ENCODE peak calls at places on chromosomes 12 and 14, in ten cellular contexts. P is uterus, H is HCT116, X is A549, T is adrenal gland, N is heart left ventricle, W is Peyer's patch, Z is stomach, D is ovary, B is testis. M is an unnamed sample.

GRCh38 chr12:31951939-31952338 is 7.3 kb upstream of the RESF1 start:
- DNase-seq in B (no peak), P (no peak), X (no peak), H (no peak), W (no peak), N (no peak), T (no peak), Z (no peak), D (no peak), M (no peak)

GRCh38 chr14:91261115-91261514 is 16.6 kb upstream of the GPR68 start:
- DNase-seq in Z (no peak), H (no peak), T (no peak), N (no peak), W (no peak), X (no peak), D (no peak), P (no peak), B (no peak), M (no peak)

GRCh38 chr12:104682790-104683279 is 226.1 kb downstream of the CHST11 start:
- DNase-seq in H (no peak), W (no peak), T (no peak), X (no peak), D (no peak), N (no peak), B (no peak), Z (no peak), P (no peak), M (no peak)

GRCh38 chr14:105477659-105478623 is 3.3 kb downstream of the CRIP2 start:
- DNase-seq in Z (no peak), B (no peak), W (no peak), N (peak), T (no peak), H (no peak), P (no peak), X (no peak), D (no peak), M (no peak)

GRCh38 chr14:49114161-49114893 is 471.9 kb downstream of the RPS29 start:
- DNase-seq in W (no peak), D (no peak), N (no peak), H (no peak), B (no peak), P (no peak), X (no peak), T (no peak), Z (no peak), M (no peak)

GRCh38 chr12:55717397-55718007 is 1.7 kb downstream of the BLOC1S1 start:
- DNase-seq in P (no peak), N (no peak), X (no peak), H (no peak), D (no peak), T (no peak), W (peak), Z (no peak), B (no peak), M (no peak)

GRCh38 chr14:73311710-73312035 is 74.4 kb downstream of the PAPLN start:
- DNase-seq in X (no peak), P (no peak), B (no peak), D (no peak), N (no peak), H (no peak), T (no peak), Z (no peak), W (no peak), M (no peak)

GRCh38 chr12:3483089-3483488 is 7.9 kb upstream of the PRMT8 start:
- DNase-seq in T (no peak), H (no peak), B (no peak), W (no peak), Z (no peak), P (no peak), X (no peak), N (no peak), D (no peak), M (no peak)

GRCh38 chr14:99604766-99605298 is 825 bp upstream of the CCDC85C start:
- DNase-seq in T (no peak), D (no peak), X (peak), W (no peak), Z (no peak), P (no peak), N (no peak), H (no peak), B (no peak), M (no peak)

GRCh38 chr14:45785240-45785639 is 532.2 kb upstream of the MIS18BP1 start:
- DNase-seq in B (no peak), N (no peak), Z (peak), H (no peak), T (no peak), D (no peak), P (no peak), W (no peak), X (peak), M (no peak)

GRCh38 chr12:94123127-94123526 is 25.2 kb upstream of the PLXNC1 start:
- DNase-seq in W (no peak), X (no peak), N (no peak), T (no peak), D (no peak), P (no peak), B (no peak), Z (no peak), H (no peak), M (no peak)

GRCh38 chr12:15206338-15206737 is 14.9 kb downstream of the RERG start:
- DNase-seq in P (no peak), Z (no peak), N (no peak), H (no peak), X (no peak), B (no peak), D (no peak), W (no peak), T (no peak), M (no peak)

GRCh38 chr12:108446766-108447165 is 68.3 kb upstream of the FICD start:
- DNase-seq in P (peak), W (no peak), Z (no peak), T (no peak), X (no peak), D (no peak), B (no peak), H (no peak), N (no peak), M (peak)

GRCh38 chr12:30169839-30170591 is 386.3 kb upstream of the TMTC1 start:
- DNase-seq in X (no peak), N (no peak), H (no peak), B (no peak), T (no peak), W (no peak), D (no peak), Z (no peak), P (no peak), M (no peak)

GRCh38 chr14:43031598-43031997 is 1424.9 kb downstream of the LRFN5 start:
- DNase-seq in T (no peak), H (no peak), P (no peak), D (no peak), Z (no peak), N (no peak), X (peak), B (no peak), W (no peak), M (no peak)

GRCh38 chr14:94387051-94388026 is 1.1 kb downstream of the SERPINA1 start:
- DNase-seq in D (no peak), N (no peak), P (no peak), B (no peak), T (peak), X (no peak), H (no peak), Z (no peak), W (no peak), M (peak)
- H3K27ac ChIP-seq in D (no peak), N (no peak), P (no peak), B (no peak), T (no peak), X (no peak), H (no peak), Z (no peak), W (no peak), M (no peak)

GRCh38 chr12:117090388-117090787 is 8.8 kb downstream of the TESC start:
- DNase-seq in X (no peak), D (no peak), H (no peak), Z (no peak), N (no peak), W (no peak), P (no peak), T (no peak), B (no peak), M (no peak)

GRCh38 chr12:117089463-117089862 is 9.8 kb downstream of the TESC start:
- DNase-seq in P (no peak), H (no peak), W (no peak), N (no peak), D (no peak), B (no peak), X (no peak), Z (no peak), T (no peak), M (no peak)

GRCh38 chr12:117091758-117092510 is 7.3 kb downstream of the TESC start:
- DNase-seq in H (no peak), D (no peak), Z (no peak), B (no peak), P (no peak), X (no peak), N (no peak), W (peak), T (no peak), M (peak)

GRCh38 chr12:117092511-117092780 is 6.8 kb downstream of the TESC start:
- DNase-seq in D (no peak), H (no peak), T (no peak), X (no peak), W (no peak), B (no peak), P (no peak), N (no peak), Z (no peak), M (peak)

DNA sequence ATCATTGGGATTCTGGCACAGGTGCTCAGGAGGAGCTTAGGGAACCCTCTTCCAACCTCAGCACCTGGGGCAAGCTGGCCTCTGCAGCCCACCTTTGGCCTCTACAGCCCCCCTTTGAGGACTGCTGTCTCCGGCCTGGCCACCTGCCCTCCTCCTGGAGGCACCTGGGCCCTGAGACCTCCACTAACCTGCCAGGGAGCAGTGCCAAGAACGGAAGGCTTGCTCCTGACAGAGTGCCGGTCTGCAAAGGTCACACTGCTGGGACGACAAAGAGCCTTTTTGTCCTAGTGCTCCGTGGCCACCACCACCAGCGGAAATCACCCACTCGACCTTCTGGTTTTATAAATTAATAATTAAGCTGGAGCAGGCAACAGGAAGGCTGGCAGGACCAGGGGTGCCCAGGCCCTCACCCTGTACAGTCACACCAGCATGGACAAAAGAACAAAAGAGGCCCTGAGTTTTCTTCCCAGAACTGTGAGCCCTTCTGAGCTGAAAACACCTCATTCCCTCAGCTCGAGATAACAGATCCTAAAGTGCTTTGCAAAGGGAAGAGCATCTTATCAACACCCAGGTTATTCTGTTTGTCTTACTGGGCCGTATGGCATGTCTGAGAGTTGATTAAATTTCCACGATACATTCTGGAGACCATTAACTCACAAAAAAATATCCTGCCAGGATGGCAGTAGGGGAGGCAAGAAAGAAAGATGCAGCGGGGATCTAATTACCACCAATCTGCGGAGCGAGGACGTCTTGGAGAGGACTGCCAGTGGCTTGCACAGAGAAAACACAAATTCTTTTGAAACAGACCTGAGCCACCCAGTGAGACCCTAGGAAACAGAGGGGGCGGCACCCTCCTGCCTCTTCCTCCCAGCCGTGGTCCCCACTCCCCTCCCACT is 8.2 kb downstream of the TESC start:
- DNase-seq in Z (peak), W (peak), B (no peak), H (no peak), N (no peak), D (no peak), P (no peak), T (no peak), X (no peak), M (no peak)
- TF ChIP-seq POLR2A in Z (no peak), W (no peak), B (no peak), H (no peak), N (no peak), D (no peak), P (no peak), T (no peak), X (no peak), M (no peak)

GRCh38 chr14:37586783-37587428 is 8.1 kb downstream of the FOXA1 start:
- DNase-seq in N (no peak), P (no peak), T (no peak), X (no peak), W (no peak), Z (no peak), B (no peak), H (no peak), D (no peak), M (no peak)
- H3K4me3 ChIP-seq in N (no peak), P (no peak), T (no peak), X (no peak), W (no peak), Z (peak), B (no peak), H (no peak), D (no peak), M (no peak)

GRCh38 chr12:92538970-92539749 is 163.6 kb upstream of the PLEKHG7 start:
- DNase-seq in N (peak), D (no peak), Z (no peak), H (peak), T (no peak), X (peak), P (peak), B (no peak), W (no peak), M (no peak)
- H3K27ac ChIP-seq in N (peak), D (no peak), Z (no peak), H (no peak), T (no peak), X (peak), P (peak), B (no peak), W (peak), M (no peak)

GRCh38 chr12:109531411-109531810 is 41.9 kb downstream of the MMAB start:
- DNase-seq in B (no peak), D (no peak), X (no peak), H (no peak), P (no peak), W (no peak), Z (no peak), N (no peak), T (no peak), M (no peak)
- TF ChIP-seq POLR2A in B (no peak), D (no peak), X (no peak), H (no peak), P (no peak), W (no peak), Z (no peak), N (no peak), T (no peak), M (no peak)

DNA sequence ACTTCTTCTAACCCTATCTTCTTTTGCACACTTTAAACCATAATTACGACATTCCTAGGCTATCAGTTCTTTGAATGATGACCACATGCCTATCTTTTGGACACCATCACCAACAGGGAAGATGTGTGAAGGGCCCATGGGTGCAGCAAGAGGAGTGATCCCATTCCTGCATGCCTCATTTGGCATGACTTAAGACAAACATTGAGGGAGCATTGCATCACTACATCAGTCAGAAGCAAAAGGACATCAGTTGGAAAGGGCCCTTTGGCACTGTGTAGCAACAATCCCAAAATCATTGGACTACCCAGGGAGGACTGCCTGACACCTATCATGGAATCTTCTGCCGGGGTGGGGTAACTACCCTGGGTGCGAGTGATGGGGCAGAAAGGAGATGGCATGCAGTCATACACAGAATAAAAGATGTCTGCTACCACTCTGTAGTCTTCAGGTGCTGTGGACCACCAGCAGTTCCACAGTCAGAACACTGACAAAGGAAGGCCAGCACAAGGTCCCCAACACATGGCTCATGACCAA is 10.7 kb upstream of the TMBIM6 start:
- DNase-seq in H (no peak), N (no peak), B (no peak), P (no peak), T (no peak), W (no peak), Z (no peak), X (peak), D (no peak), M (no peak)
- H3K4me3 ChIP-seq in H (no peak), N (no peak), B (no peak), P (no peak), T (no peak), W (no peak), Z (no peak), X (no peak), D (no peak), M (no peak)

DNA sequence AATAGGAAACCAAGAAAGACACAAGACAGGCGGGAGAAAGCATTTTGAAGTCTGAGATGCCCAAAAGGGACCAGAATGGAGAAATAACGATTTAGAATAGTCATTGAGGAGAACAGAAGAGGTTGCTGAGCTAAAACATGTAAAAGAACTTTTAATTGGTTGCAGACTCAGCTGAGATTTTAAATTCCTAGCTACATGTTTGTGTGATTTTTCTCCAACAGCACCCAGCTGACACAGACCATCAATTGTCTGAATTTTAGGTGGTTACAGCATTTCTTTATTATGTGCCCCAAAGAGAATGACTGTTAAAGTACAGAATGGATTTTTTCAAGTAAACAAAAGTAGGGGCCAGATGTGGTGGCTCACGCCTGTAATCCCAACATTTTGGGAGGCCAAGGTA is 50.3 kb downstream of the BAZ1A start:
- DNase-seq in X (no peak), T (no peak), W (no peak), Z (no peak), N (no peak), H (no peak), D (no peak), B (no peak), P (no peak), M (no peak)
- H3K27ac ChIP-seq in X (no peak), T (no peak), W (no peak), Z (no peak), N (no peak), H (no peak), D (no peak), B (no peak), P (no peak), M (no peak)

GRCh38 chr12:113184098-113184899 is 979 bp downstream of the DDX54 start:
- DNase-seq in D (peak), W (no peak), B (no peak), N (no peak), P (no peak), H (peak), T (no peak), Z (no peak), X (no peak), M (no peak)

GRCh38 chr12:113186033-113186365 is 478 bp downstream of the RITA1 start:
- DNase-seq in P (no peak), N (no peak), B (no peak), Z (no peak), T (no peak), X (peak), W (no peak), H (no peak), D (no peak), M (no peak)

GRCh38 chr12:113184900-113185179 is 438 bp downstream of the DDX54 start:
- DNase-seq in T (peak), N (peak), P (peak), D (peak), H (peak), B (peak), W (peak), Z (peak), X (peak), M (peak)

GRCh38 chr12:113186666-113187325 is 1.3 kb downstream of the RITA1 start:
- DNase-seq in B (no peak), D (no peak), P (no peak), H (no peak), X (no peak), N (no peak), W (peak), T (no peak), Z (no peak), M (no peak)

GRCh38 chr12:113185180-113186032 is at the start of the genes DDX54 and RITA1:
- DNase-seq in B (peak), N (peak), W (peak), D (peak), X (peak), H (peak), Z (peak), P (peak), T (peak), M (peak)
- TF ChIP-seq POLR2A in B (no peak), N (no peak), W (peak), D (peak), X (peak), H (peak), Z (no peak), P (peak), T (peak), M (no peak)

GRCh38 chr14:54253195-54253947 is 143.4 kb upstream of the CDKN3 start:
- DNase-seq in X (peak), P (no peak), B (no peak), H (peak), Z (no peak), N (no peak), D (no peak), T (peak), W (no peak), M (no peak)

GRCh38 chr14:54257424-54257823 is 139.4 kb upstream of the CDKN3 start:
- DNase-seq in W (no peak), H (no peak), Z (no peak), N (no peak), B (no peak), D (no peak), P (no peak), X (no peak), T (no peak), M (no peak)

GRCh38 chr14:54259821-54260220 is 137.0 kb upstream of the CDKN3 start:
- DNase-seq in Z (no peak), N (no peak), T (no peak), W (no peak), P (no peak), X (no peak), D (no peak), B (no peak), H (no peak), M (no peak)

GRCh38 chr14:54258382-54258781 is 138.4 kb upstream of the CDKN3 start:
- DNase-seq in Z (no peak), B (no peak), P (no peak), D (no peak), W (no peak), H (no peak), T (no peak), X (no peak), N (no peak), M (no peak)

DNA sequence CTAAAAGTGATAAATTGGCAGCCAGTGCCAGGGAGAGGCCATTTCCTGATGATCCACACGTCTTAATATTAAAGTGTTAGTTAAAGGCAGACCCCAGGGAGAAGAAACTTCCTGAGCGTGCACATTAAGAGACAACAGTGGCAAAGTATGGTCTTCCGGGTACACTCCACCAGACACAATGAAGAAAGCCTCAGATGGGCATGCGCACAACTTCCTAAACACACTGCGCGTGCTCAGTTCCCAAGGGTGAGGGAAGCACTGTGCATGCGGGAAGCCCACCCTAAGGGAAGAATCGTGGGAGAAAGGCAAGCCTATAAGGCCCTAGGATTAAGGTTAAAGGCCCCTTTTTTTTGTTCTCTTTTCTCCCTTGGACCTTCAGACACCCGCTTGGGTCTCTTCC is 140.7 kb upstream of the CDKN3 start:
- DNase-seq in T (no peak), P (no peak), X (no peak), B (peak), D (no peak), Z (no peak), N (no peak), H (no peak), W (no peak), M (no peak)
- H3K4me3 ChIP-seq in T (no peak), P (no peak), X (no peak), B (no peak), D (no peak), Z (no peak), N (no peak), H (no peak), W (no peak), M (no peak)

GRCh38 chr12:113260636-113261300 is 39.5 kb downstream of the TPCN1 start:
- DNase-seq in N (no peak), X (no peak), H (no peak), B (no peak), Z (no peak), P (no peak), T (no peak), W (peak), D (peak), M (no peak)
- H3K27ac ChIP-seq in N (peak), X (no peak), H (no peak), B (peak), Z (peak), P (peak), T (peak), W (peak), D (peak), M (peak)

M was measured in sigmoid colon.